ENCODE peak calls at places on chromosomes 4 and X, in four cellular contexts. K is gastrocnemius medialis, W is stomach, D is sigmoid colon. T is an unnamed sample.

GRCh38 chrX:118723376-118723775 is 4.0 kb upstream of the IL13RA1 start:
- DNase-seq in K (no peak), D (no peak), W (no peak), T (no peak)

GRCh38 chr4:189062047-189062820 is 878.4 kb upstream of the FRG1 start:
- DNase-seq in D (no peak), W (no peak), K (no peak), T (no peak)

GRCh38 chrX:39752820-39753219 is 344.9 kb downstream of the BCOR start:
- DNase-seq in D (no peak), K (no peak), W (peak; percentile 32), T (no peak)

GRCh38 chr4:75289843-75290616 is 224.2 kb downstream of the RCHY1 start:
- DNase-seq in W (peak; percentile 26), D (no peak), K (no peak), T (no peak)

GRCh38 chr4:95394733-95395306 is 154.0 kb downstream of the UNC5C start:
- DNase-seq in D (no peak), W (no peak), K (no peak), T (no peak)

GRCh38 chr4:108396900-108397299 is 223.5 kb upstream of the RPL34 start:
- DNase-seq in D (no peak), K (no peak), W (no peak), T (no peak)

GRCh38 chrX:110248582-110248981 is 69.3 kb downstream of the AMMECR1 start:
- DNase-seq in W (no peak), D (no peak), K (no peak), T (no peak)

GRCh38 chr4:154528866-154529265 is 21.3 kb downstream of the PLRG1 start:
- DNase-seq in D (no peak), K (no peak), W (no peak), T (no peak)

GRCh38 chr4:5361968-5362367 is 310.7 kb downstream of the STK32B start:
- DNase-seq in K (no peak), W (no peak), D (no peak), T (no peak)

GRCh38 chr4:122224348-122224747 is 72.2 kb downstream of the BLTP1 start:
- DNase-seq in D (no peak), K (no peak), W (no peak), T (no peak)

GRCh38 chr4:99402765-99403164 is 32.4 kb downstream of the ADH7 start:
- DNase-seq in K (no peak), W (no peak), D (no peak), T (no peak)

GRCh38 chrX:106404512-106404911 is 207.3 kb upstream of the RADX start:
- DNase-seq in K (no peak), W (no peak), D (no peak), T (no peak)

GRCh38 chr4:153296424-153296823 is 48.1 kb upstream of the MND1 start:
- DNase-seq in W (no peak), K (no peak), D (peak; percentile 74), T (no peak)

GRCh38 chr4:158781963-158782362 is 13.1 kb downstream of the FNIP2 start:
- DNase-seq in W (no peak), D (no peak), K (no peak), T (no peak)

GRCh38 chrX:45515262-45516215 is 314.9 kb upstream of the DIPK2B start:
- DNase-seq in K (peak; percentile 77), D (peak; percentile 94), W (peak; percentile 42), T (peak; percentile 83)

DNA sequence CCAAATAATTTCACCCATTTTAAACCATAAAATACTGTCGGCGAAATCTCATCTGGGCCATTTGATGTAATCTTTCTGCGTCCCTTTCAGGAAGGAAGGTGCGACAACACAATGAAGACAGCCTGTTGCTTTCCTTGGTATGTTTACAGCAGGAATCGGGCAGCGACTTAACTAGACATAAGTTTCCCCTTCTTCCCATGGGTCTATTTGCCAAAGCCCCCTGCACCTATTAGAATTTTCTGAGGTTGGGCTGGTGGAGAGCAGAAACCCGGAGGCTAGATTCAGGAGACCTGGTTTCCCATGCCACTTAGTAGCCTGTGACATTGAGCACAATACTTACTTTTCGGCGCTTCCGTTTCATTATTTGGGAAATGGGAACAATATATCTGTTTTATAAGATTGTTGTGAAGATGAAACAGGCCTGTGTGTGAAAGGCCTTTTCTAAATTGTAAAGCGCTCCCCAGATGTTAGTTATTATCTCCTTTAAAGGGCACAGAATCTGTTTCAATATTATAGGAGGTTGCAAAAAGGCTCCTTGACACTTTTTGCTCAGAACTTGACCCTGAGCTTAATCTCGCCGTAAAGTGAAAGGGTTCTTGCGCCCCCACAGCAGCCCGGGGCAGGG is 552 bp upstream of the AFF1 start:
- DNase-seq in W (no peak), K (no peak), D (no peak), T (no peak)
- TF ChIP-seq POLR2A in W (peak; percentile 42), K (no peak), D (peak; percentile 50), T (no peak)

GRCh38 chr4:48340276-48340904 is 939 bp upstream of the SLAIN2 start:
- DNase-seq in W (no peak), K (no peak), D (no peak), T (no peak)

GRCh38 chr4:48337726-48338125 is 3.6 kb upstream of the SLAIN2 start:
- DNase-seq in K (no peak), W (no peak), D (no peak), T (no peak)

GRCh38 chr4:48341776-48342558 is 638 bp downstream of the SLAIN2 start:
- DNase-seq in K (peak; percentile 42), W (peak; percentile 55), D (peak; percentile 81), T (peak; percentile 45)

GRCh38 chr4:48340905-48341775 is at the start of gene SLAIN2:
- DNase-seq in W (peak; percentile 99), K (peak; percentile 99), D (peak; percentile 99), T (peak; percentile 100)

GRCh38 chr4:48339642-48340041 is 1.7 kb upstream of the SLAIN2 start:
- DNase-seq in D (no peak), W (no peak), K (no peak), T (no peak)
- H3K27ac ChIP-seq in D (no peak overlapping the region), W (peak overlapping the region; percentile 95), K (peak overlapping the region; percentile 95), T (no peak overlapping the region)

GRCh38 chrX:24079405-24079804 is 24.6 kb downstream of the EIF2S3 start:
- DNase-seq in W (no peak), K (no peak), D (no peak), T (no peak)
- TF ChIP-seq POLR2A in W (no peak), K (no peak), D (no peak), T (no peak)

GRCh38 chr4:120829113-120829831 is 93.3 kb downstream of the PRDM5 start:
- DNase-seq in W (no peak), K (no peak), D (no peak), T (no peak)
- H3K27ac ChIP-seq in W (no peak overlapping the region), K (no peak overlapping the region), D (no peak overlapping the region), T (no peak overlapping the region)

GRCh38 chr4:76499461-76499860 is 64.4 kb downstream of the SHROOM3 start:
- DNase-seq in D (no peak), W (no peak), K (no peak), T (no peak)

GRCh38 chr4:76498550-76498949 is 63.5 kb downstream of the SHROOM3 start:
- DNase-seq in K (no peak), D (no peak), W (no peak), T (no peak)

GRCh38 chr4:76494243-76494642 is 59.2 kb downstream of the SHROOM3 start:
- DNase-seq in D (no peak), W (no peak), K (no peak), T (no peak)

GRCh38 chr4:76489799-76490176 is 54.8 kb downstream of the SHROOM3 start:
- DNase-seq in W (no peak), K (no peak), D (no peak), T (no peak)

GRCh38 chr4:76495166-76495565 is 60.1 kb downstream of the SHROOM3 start:
- DNase-seq in K (no peak), D (no peak), W (no peak), T (no peak)
- TF ChIP-seq POLR2A in K (no peak), D (no peak), W (no peak), T (no peak)

GRCh38 chr4:138216272-138216867 is 25.8 kb downstream of the SLC7A11 start:
- DNase-seq in D (no peak), W (no peak), K (no peak), T (no peak)
- H3K27ac ChIP-seq in D (no peak overlapping the region), W (no peak overlapping the region), K (no peak overlapping the region), T (no peak overlapping the region)

DNA sequence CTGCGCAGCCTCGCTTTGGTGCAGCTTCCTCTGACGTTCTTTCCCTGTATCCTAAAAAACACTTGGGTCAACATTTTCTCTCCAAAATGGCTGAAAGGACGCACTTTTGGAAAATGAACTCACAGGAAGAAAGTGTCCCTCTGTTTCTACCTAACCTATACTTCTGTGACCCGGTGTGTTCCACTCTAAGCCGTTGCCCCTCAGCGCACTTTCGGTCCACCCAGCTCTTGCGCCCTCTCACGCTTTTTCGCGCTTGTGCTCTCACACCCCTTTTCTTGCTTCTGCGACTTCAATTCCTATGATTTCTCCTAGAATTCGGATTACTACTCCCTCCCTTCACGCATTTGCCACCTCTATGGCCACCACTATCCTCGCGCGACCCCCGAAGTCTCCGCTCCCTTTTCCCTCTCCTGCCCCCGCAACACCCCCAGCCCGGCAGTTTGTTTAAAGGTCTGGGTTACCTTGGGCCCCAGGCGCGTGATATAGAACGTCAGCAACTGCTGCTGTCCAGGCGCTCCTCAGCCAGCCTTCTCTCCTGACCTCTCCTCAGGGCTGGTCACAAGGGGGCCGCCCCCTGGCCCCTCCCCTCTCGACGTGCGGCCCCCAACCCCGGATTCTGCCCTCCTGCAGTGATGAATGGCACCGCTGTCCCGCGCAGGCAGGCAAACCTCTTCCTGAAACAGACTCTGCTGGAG is at the start of gene USP51:
- DNase-seq in W (peak; percentile 42), K (no peak), D (peak; percentile 82), T (peak; percentile 52)
- TF ChIP-seq POLR2A in W (no peak), K (no peak), D (no peak), T (no peak)

GRCh38 chr4:141134586-141134985 is 1.3 kb upstream of the RNF150 start:
- DNase-seq in W (no peak), D (no peak), K (no peak), T (no peak)
- H3K27ac ChIP-seq in W (peak overlapping the region; percentile 10), D (peak overlapping the region; percentile 39), K (no peak overlapping the region), T (no peak overlapping the region)

T was measured in upper lobe of left lung.